ENCODE peak calls at places on chromosomes 3 and 15, in eight cellular contexts. P is spleen, I is H1, X is cardiac muscle cell, K is ascending aorta, C is NT2/D1, A is upper lobe of right lung, B is H7. Q is an unnamed sample.

GRCh38 chr3:110293660-110294059 is 778.0 kb upstream of the NECTIN3 start:
- DNase-seq in C (no peak), P (no peak), A (no peak), K (no peak), I (no peak), B (no peak), X (no peak), Q (no peak)

GRCh38 chr3:126026277-126026751 is 57.3 kb downstream of the ROPN1B start:
- DNase-seq in P (no peak), C (no peak), A (peak; percentile 52), X (no peak), B (no peak), I (peak; percentile 16), K (peak; percentile 59), Q (no peak)

GRCh38 chr3:71006810-71007785 is 576.4 kb downstream of the FOXP1 start:
- DNase-seq in C (peak; percentile 60), I (no peak), P (no peak), A (no peak), X (peak; percentile 38), K (no peak), B (peak; percentile 14), Q (no peak)

GRCh38 chr3:49476563-49476962 is 6.5 kb downstream of the DAG1 start:
- DNase-seq in C (no peak), I (no peak), A (no peak), P (no peak), B (no peak), K (no peak), X (no peak), Q (no peak)

GRCh38 chr3:138381950-138382715 is 33.8 kb downstream of the MRAS start:
- DNase-seq in B (no peak), A (peak; percentile 82), C (peak; percentile 30), X (peak; percentile 30), K (peak; percentile 82), P (no peak), I (no peak), Q (no peak)

GRCh38 chr3:87706176-87706575 is 352.6 kb downstream of the CGGBP1 start:
- DNase-seq in K (no peak), C (no peak), P (no peak), A (no peak), X (no peak), B (no peak), I (no peak), Q (no peak)

GRCh38 chr3:153830552-153830951 is 290.6 kb upstream of the ARHGEF26 start:
- DNase-seq in K (no peak), I (no peak), A (no peak), B (no peak), P (no peak), X (no peak), C (no peak), Q (no peak)

GRCh38 chr3:73616056-73616455 is 8.7 kb downstream of the PDZRN3 start:
- DNase-seq in X (no peak), I (no peak), A (no peak), K (no peak), P (no peak), B (no peak), C (no peak), Q (no peak)

GRCh38 chr3:177441281-177441812 is 244.1 kb upstream of the TBL1XR1 start:
- DNase-seq in X (no peak), C (no peak), A (no peak), P (no peak), B (no peak), I (no peak), K (no peak), Q (no peak)

GRCh38 chr15:70632981-70633380 is 130.4 kb downstream of the UACA start:
- DNase-seq in C (peak; percentile 52), B (peak; percentile 52), X (no peak), P (no peak), A (no peak), I (no peak), K (no peak), Q (no peak)

GRCh38 chr3:98777286-98777685 is 14.1 kb downstream of the ST3GAL6 start:
- DNase-seq in A (no peak), I (no peak), B (no peak), C (no peak), K (no peak), P (no peak), X (no peak), Q (no peak)

GRCh38 chr15:49460411-49460941 is 37.4 kb downstream of the FGF7 start:
- DNase-seq in A (no peak), X (no peak), K (no peak), C (no peak), I (no peak), B (no peak), P (no peak), Q (no peak)

GRCh38 chr3:159239054-159239453 is 437.2 kb downstream of the MFSD1 start:
- DNase-seq in I (no peak), K (no peak), P (no peak), A (no peak), X (no peak), B (no peak), C (no peak), Q (no peak)

GRCh38 chr3:133303430-133303829 is 96.4 kb upstream of the BFSP2 start:
- DNase-seq in I (no peak), K (no peak), C (no peak), A (no peak), P (no peak), X (no peak), B (no peak), Q (no peak)

GRCh38 chr15:96553006-96553405 is 222.5 kb downstream of the NR2F2 start:
- DNase-seq in K (no peak), P (no peak), C (no peak), I (no peak), X (no peak), B (no peak), A (no peak), Q (no peak)

GRCh38 chr3:37492977-37493471 is 318.6 kb upstream of the LRRFIP2 start:
- DNase-seq in I (no peak), X (no peak), B (no peak), C (no peak), P (no peak), A (no peak), K (peak; percentile 79), Q (no peak)

GRCh38 chr3:120424506-120424905 is 26.3 kb downstream of the FSTL1 start:
- DNase-seq in I (no peak), C (no peak), K (peak; percentile 60), X (no peak), B (no peak), P (no peak), A (no peak), Q (no peak)

GRCh38 chr15:37872661-37873060 is 61.8 kb upstream of the TMCO5A start:
- DNase-seq in P (no peak), C (no peak), K (no peak), X (no peak), I (no peak), A (no peak), B (no peak), Q (no peak)

GRCh38 chr3:189169728-189170127 is 2.0 kb upstream of the TPRG1 start:
- DNase-seq in B (peak; percentile 46), P (no peak), X (no peak), A (no peak), K (no peak), C (no peak), I (peak; percentile 45), Q (no peak)

DNA sequence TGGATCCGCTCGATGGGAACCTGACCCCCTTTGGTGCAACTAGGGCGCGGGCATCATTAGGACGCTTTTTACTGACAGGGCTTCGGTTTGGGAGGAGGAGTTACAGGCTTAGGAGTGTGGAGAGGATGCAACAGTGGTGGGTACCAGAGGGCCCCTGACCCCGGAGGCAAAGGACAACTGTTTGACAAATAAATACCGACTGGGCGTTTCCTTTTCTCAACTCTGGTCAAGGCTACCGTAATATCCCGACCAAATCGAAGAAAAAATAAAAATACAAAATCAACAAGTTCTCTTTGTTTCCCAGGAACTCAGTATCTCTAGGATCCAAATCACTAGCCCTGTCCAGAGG is 349 bp upstream of the DGKG start:
- DNase-seq in K (no peak), C (no peak), I (no peak), A (no peak), B (no peak), P (no peak), X (no peak), Q (no peak)
- H3K27me3 ChIP-seq in K (no peaks in the 10 kb centered on the region), C (peaks cover 55% of the 10 kb centered on the region), I (peaks cover 43% of the 10 kb centered on the region), A (peaks cover 44% of the 10 kb centered on the region), B (peaks cover 48% of the 10 kb centered on the region), P (peaks cover 22% of the 10 kb centered on the region), X (peaks cover 57% of the 10 kb centered on the region), Q (peaks cover 5% of the 10 kb centered on the region)

GRCh38 chr3:127551178-127551577 is 39.4 kb downstream of the TPRA1 start:
- DNase-seq in K (no peak), B (peak; percentile 43), P (no peak), X (no peak), C (no peak), I (no peak), A (no peak), Q (no peak)
- H3K27me3 ChIP-seq in K (no peaks in the 10 kb centered on the region), B (peaks cover under 1% of the 10 kb centered on the region), P (no peaks in the 10 kb centered on the region), X (no peaks in the 10 kb centered on the region), C (peaks cover 3% of the 10 kb centered on the region), I (no peaks in the 10 kb centered on the region), A (no peaks in the 10 kb centered on the region), Q (no peaks in the 10 kb centered on the region)

GRCh38 chr3:13043656-13044055 is 29.6 kb downstream of the IQSEC1 start:
- DNase-seq in K (no peak), B (no peak), I (no peak), C (no peak), A (no peak), X (no peak), P (no peak), Q (no peak)

GRCh38 chr3:13044496-13045244 is 28.6 kb downstream of the IQSEC1 start:
- DNase-seq in X (no peak), A (no peak), C (peak; percentile 58), K (no peak), I (no peak), B (no peak), P (no peak), Q (no peak)

GRCh38 chr3:13046569-13047279 is 26.5 kb downstream of the IQSEC1 start:
- DNase-seq in K (no peak), I (no peak), A (no peak), B (no peak), P (no peak), X (no peak), C (no peak), Q (no peak)

GRCh38 chr3:13045904-13046568 is 27.2 kb downstream of the IQSEC1 start:
- DNase-seq in P (peak; percentile 92), K (no peak), C (no peak), I (no peak), B (no peak), A (no peak), X (no peak), Q (no peak)

GRCh38 chr3:13045245-13045903 is 27.9 kb downstream of the IQSEC1 start:
- DNase-seq in X (no peak), P (no peak), C (no peak), A (no peak), B (no peak), K (no peak), I (no peak), Q (no peak)
- H3K27me3 ChIP-seq in X (no peaks in the 10 kb centered on the region), P (no peaks in the 10 kb centered on the region), C (no peaks in the 10 kb centered on the region), A (no peaks in the 10 kb centered on the region), B (no peaks in the 10 kb centered on the region), K (no peaks in the 10 kb centered on the region), I (no peaks in the 10 kb centered on the region), Q (peaks cover 6% of the 10 kb centered on the region)

DNA sequence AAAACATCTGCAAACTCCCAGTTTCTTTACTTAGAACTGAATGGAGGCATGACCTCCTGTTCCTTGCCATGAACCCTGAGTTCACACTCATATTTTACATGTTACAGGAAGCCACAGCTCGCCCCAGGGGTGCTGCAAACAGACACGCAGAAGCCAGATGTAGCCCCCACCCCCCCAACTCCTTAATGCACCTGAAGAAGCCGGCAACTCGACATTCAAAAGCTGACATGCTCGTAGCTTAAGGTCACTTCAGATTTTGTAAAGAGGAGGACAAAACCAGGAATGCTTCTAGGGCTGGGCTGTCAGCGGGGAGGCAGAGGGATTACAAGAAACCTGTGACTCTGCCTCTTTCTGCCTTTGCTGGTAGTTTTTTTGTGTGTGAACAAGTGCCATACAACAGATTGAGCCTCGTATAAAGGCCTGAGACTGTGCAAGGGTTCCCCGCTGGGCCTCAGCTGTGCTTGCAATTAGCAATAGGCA is 42.0 kb upstream of the FEZF2 start:
- DNase-seq in C (peak; percentile 93), K (no peak), X (peak; percentile 3), I (peak; percentile 68), A (no peak), B (peak; percentile 57), P (no peak), Q (no peak)
- H3K27me3 ChIP-seq in C (peaks cover 84% of the 10 kb centered on the region), K (no peaks in the 10 kb centered on the region), X (peaks cover 8% of the 10 kb centered on the region), I (no peaks in the 10 kb centered on the region), A (no peaks in the 10 kb centered on the region), B (no peaks in the 10 kb centered on the region), P (no peaks in the 10 kb centered on the region), Q (no peaks in the 10 kb centered on the region)

Q was measured in esophagus squamous epithelium.